ENCODE peak calls at places on chromosomes 1 and 21, in six cellular contexts. One of them, this sample, is unnamed.
A peak's percentile ranks its signal among the peaks of the same experiment; 100 is the strongest.

GRCh38 chr1:15282810-15283474 is 35.9 kb downstream of the FHAD1 start:
- DNase-seq in Calu3: no peak
- DNase-seq in mucosa of gallbladder: no peak
- DNase-seq in NCI-H226: no peak
- DNase-seq in T-cell: no peak
- DNase-seq in effector CD8-positive, alpha-beta T cell: no peak
- DNase-seq in this sample: peak; percentile 59

GRCh38 chr1:30877205-30877912 is 31.2 kb downstream of the SDC3 start:
- DNase-seq in Calu3: no peak
- DNase-seq in effector CD8-positive, alpha-beta T cell: no peak
- DNase-seq in NCI-H226: no peak
- DNase-seq in mucosa of gallbladder: peak; percentile 77
- DNase-seq in T-cell: no peak
- DNase-seq in this sample: peak; percentile 42

GRCh38 chr1:232937741-232938375 is 12.6 kb upstream of the NTPCR start:
- DNase-seq in effector CD8-positive, alpha-beta T cell: no peak
- DNase-seq in NCI-H226: peak; percentile 4
- DNase-seq in T-cell: no peak
- DNase-seq in mucosa of gallbladder: no peak
- DNase-seq in Calu3: no peak
- DNase-seq in this sample: no peak

GRCh38 chr1:66335125-66335524 is 198.8 kb upstream of the SGIP1 start:
- DNase-seq in Calu3: no peak
- DNase-seq in NCI-H226: no peak
- DNase-seq in mucosa of gallbladder: no peak
- DNase-seq in T-cell: no peak
- DNase-seq in effector CD8-positive, alpha-beta T cell: no peak
- DNase-seq in this sample: no peak

GRCh38 chr1:247360991-247361721 is 29.5 kb upstream of the ZNF496 start:
- DNase-seq in NCI-H226: no peak
- DNase-seq in effector CD8-positive, alpha-beta T cell: no peak
- DNase-seq in Calu3: no peak
- DNase-seq in mucosa of gallbladder: peak; percentile 41
- DNase-seq in T-cell: no peak
- DNase-seq in this sample: no peak

GRCh38 chr1:8241417-8242014 is 76.4 kb upstream of the SLC45A1 start:
- DNase-seq in T-cell: no peak
- DNase-seq in NCI-H226: no peak
- DNase-seq in effector CD8-positive, alpha-beta T cell: no peak
- DNase-seq in mucosa of gallbladder: peak; percentile 75
- DNase-seq in Calu3: no peak
- DNase-seq in this sample: no peak

GRCh38 chr1:226871636-226872327 is 1.4 kb downstream of the PSEN2 start:
- DNase-seq in effector CD8-positive, alpha-beta T cell: no peak
- DNase-seq in NCI-H226: no peak
- DNase-seq in T-cell: no peak
- DNase-seq in mucosa of gallbladder: peak; percentile 9
- DNase-seq in Calu3: no peak
- DNase-seq in this sample: no peak

GRCh38 chr1:151993734-151994496 is at the start of gene S100A10:
- DNase-seq in Calu3: peak; percentile 91
- DNase-seq in NCI-H226: peak; percentile 86
- DNase-seq in effector CD8-positive, alpha-beta T cell: peak; percentile 56
- DNase-seq in mucosa of gallbladder: peak; percentile 65
- DNase-seq in T-cell: peak; percentile 78
- DNase-seq in this sample: peak; percentile 73

GRCh38 chr1:94983343-94983742 is 56.4 kb upstream of the CNN3 start:
- DNase-seq in T-cell: no peak
- DNase-seq in NCI-H226: peak; percentile 56
- DNase-seq in mucosa of gallbladder: peak; percentile 45
- DNase-seq in effector CD8-positive, alpha-beta T cell: no peak
- DNase-seq in Calu3: no peak
- DNase-seq in this sample: peak; percentile 49

GRCh38 chr1:54887665-54888071 is 673 bp upstream of the DHCR24 start:
- DNase-seq in T-cell: no peak
- DNase-seq in effector CD8-positive, alpha-beta T cell: no peak
- DNase-seq in Calu3: peak; percentile 17
- DNase-seq in mucosa of gallbladder: peak; percentile 18
- DNase-seq in NCI-H226: peak; percentile 43
- DNase-seq in this sample: no peak

GRCh38 chr1:208834346-208835081 is 590.3 kb upstream of the PLXNA2 start:
- DNase-seq in mucosa of gallbladder: no peak
- DNase-seq in NCI-H226: no peak
- DNase-seq in T-cell: no peak
- DNase-seq in Calu3: no peak
- DNase-seq in effector CD8-positive, alpha-beta T cell: no peak
- DNase-seq in this sample: no peak

GRCh38 chr1:82343381-82343780 is 542.6 kb downstream of the ADGRL2 start:
- DNase-seq in T-cell: no peak
- DNase-seq in NCI-H226: no peak
- DNase-seq in effector CD8-positive, alpha-beta T cell: no peak
- DNase-seq in Calu3: no peak
- DNase-seq in mucosa of gallbladder: no peak
- DNase-seq in this sample: no peak

GRCh38 chr1:17920881-17921635 is 165.9 kb downstream of the ACTL8 start:
- DNase-seq in T-cell: no peak
- DNase-seq in effector CD8-positive, alpha-beta T cell: no peak
- DNase-seq in mucosa of gallbladder: no peak
- DNase-seq in NCI-H226: no peak
- DNase-seq in Calu3: no peak
- DNase-seq in this sample: no peak

GRCh38 chr1:25695991-25696330 is 79.4 kb downstream of the MAN1C1 start:
- DNase-seq in T-cell: no peak
- DNase-seq in Calu3: no peak
- DNase-seq in NCI-H226: peak; percentile 87
- DNase-seq in mucosa of gallbladder: no peak
- DNase-seq in effector CD8-positive, alpha-beta T cell: no peak
- DNase-seq in this sample: peak; percentile 77

GRCh38 chr1:205967555-205968335 is 24.5 kb upstream of the SLC26A9 start:
- DNase-seq in mucosa of gallbladder: no peak
- DNase-seq in Calu3: no peak
- DNase-seq in NCI-H226: no peak
- DNase-seq in effector CD8-positive, alpha-beta T cell: no peak
- DNase-seq in T-cell: no peak
- DNase-seq in this sample: no peak

GRCh38 chr1:175976865-175977642 is 230.0 kb downstream of the COP1 start:
- DNase-seq in effector CD8-positive, alpha-beta T cell: no peak
- DNase-seq in Calu3: no peak
- DNase-seq in mucosa of gallbladder: no peak
- DNase-seq in NCI-H226: no peak
- DNase-seq in T-cell: no peak
- DNase-seq in this sample: no peak

GRCh38 chr1:42168798-42169197 is 4.3 kb upstream of the GUCA2A start:
- DNase-seq in Calu3: no peak
- DNase-seq in T-cell: no peak
- DNase-seq in mucosa of gallbladder: no peak
- DNase-seq in NCI-H226: no peak
- DNase-seq in effector CD8-positive, alpha-beta T cell: no peak
- DNase-seq in this sample: no peak

GRCh38 chr1:42925132-42925769 is 33.4 kb downstream of the SLC2A1 start:
- DNase-seq in NCI-H226: no peak
- DNase-seq in Calu3: no peak
- DNase-seq in mucosa of gallbladder: no peak
- DNase-seq in T-cell: no peak
- DNase-seq in effector CD8-positive, alpha-beta T cell: no peak
- DNase-seq in this sample: peak; percentile 61

GRCh38 chr1:69638673-69639072 is 71.0 kb downstream of the LRRC7 start:
- DNase-seq in effector CD8-positive, alpha-beta T cell: no peak
- DNase-seq in Calu3: no peak
- DNase-seq in NCI-H226: no peak
- DNase-seq in mucosa of gallbladder: no peak
- DNase-seq in T-cell: no peak
- DNase-seq in this sample: no peak

GRCh38 chr21:37230632-37231246 is 36.4 kb downstream of the VPS26C start:
- DNase-seq in Calu3: no peak
- DNase-seq in T-cell: no peak
- DNase-seq in mucosa of gallbladder: peak; percentile 24
- DNase-seq in NCI-H226: no peak
- DNase-seq in effector CD8-positive, alpha-beta T cell: no peak
- DNase-seq in this sample: no peak

GRCh38 chr1:202281316-202282016 is 60.3 kb downstream of the UBE2T start:
- DNase-seq in Calu3: no peak
- DNase-seq in mucosa of gallbladder: no peak
- DNase-seq in T-cell: no peak
- DNase-seq in NCI-H226: peak; percentile 74
- DNase-seq in effector CD8-positive, alpha-beta T cell: no peak
- DNase-seq in this sample: no peak

GRCh38 chr1:176843352-176844297 is 320.9 kb downstream of the ASTN1 start:
- DNase-seq in effector CD8-positive, alpha-beta T cell: no peak
- DNase-seq in mucosa of gallbladder: peak; percentile 12
- DNase-seq in Calu3: peak; percentile 32
- DNase-seq in NCI-H226: no peak
- DNase-seq in T-cell: no peak
- DNase-seq in this sample: no peak

GRCh38 chr1:56170784-56171320 is 408.5 kb downstream of the PLPP3 start:
- DNase-seq in Calu3: no peak
- DNase-seq in effector CD8-positive, alpha-beta T cell: no peak
- DNase-seq in NCI-H226: no peak
- DNase-seq in T-cell: no peak
- DNase-seq in mucosa of gallbladder: no peak
- DNase-seq in this sample: no peak

GRCh38 chr1:222821239-222821638 is 6.4 kb downstream of the DISP1 start:
- DNase-seq in Calu3: no peak
- DNase-seq in mucosa of gallbladder: no peak
- DNase-seq in NCI-H226: no peak
- DNase-seq in T-cell: no peak
- DNase-seq in effector CD8-positive, alpha-beta T cell: no peak
- DNase-seq in this sample: peak; percentile 62

GRCh38 chr1:161046574-161047167 is 894 bp upstream of the USF1 start:
- DNase-seq in T-cell: no peak
- DNase-seq in NCI-H226: no peak
- DNase-seq in mucosa of gallbladder: no peak
- DNase-seq in Calu3: no peak
- DNase-seq in effector CD8-positive, alpha-beta T cell: no peak
- DNase-seq in this sample: no peak

GRCh38 chr1:114083186-114083585 is 70.5 kb downstream of the SYT6 start:
- DNase-seq in T-cell: no peak
- DNase-seq in effector CD8-positive, alpha-beta T cell: no peak
- DNase-seq in Calu3: no peak
- DNase-seq in mucosa of gallbladder: no peak
- DNase-seq in NCI-H226: no peak
- DNase-seq in this sample: peak; percentile 77

GRCh38 chr21:15826147-15826780 is 96.5 kb downstream of the USP25 start:
- DNase-seq in mucosa of gallbladder: peak; percentile 39
- DNase-seq in Calu3: peak; percentile 23
- DNase-seq in T-cell: no peak
- DNase-seq in effector CD8-positive, alpha-beta T cell: no peak
- DNase-seq in NCI-H226: peak; percentile 35
- DNase-seq in this sample: peak; percentile 62

GRCh38 chr21:45539796-45540600 is 2.2 kb downstream of the SLC19A1 start:
- DNase-seq in effector CD8-positive, alpha-beta T cell: no peak
- DNase-seq in mucosa of gallbladder: no peak
- DNase-seq in NCI-H226: no peak
- DNase-seq in T-cell: no peak
- DNase-seq in Calu3: no peak
- DNase-seq in this sample: no peak

GRCh38 chr21:28781602-28782274 is 210.9 kb downstream of the LTN1 start:
- DNase-seq in Calu3: no peak
- DNase-seq in NCI-H226: peak; percentile 16
- DNase-seq in mucosa of gallbladder: no peak
- DNase-seq in T-cell: no peak
- DNase-seq in effector CD8-positive, alpha-beta T cell: no peak
- DNase-seq in this sample: peak; percentile 22

GRCh38 chr1:14656384-14656937 is 58.0 kb downstream of the KAZN start:
- DNase-seq in mucosa of gallbladder: no peak
- DNase-seq in T-cell: no peak
- DNase-seq in Calu3: no peak
- DNase-seq in NCI-H226: no peak
- DNase-seq in effector CD8-positive, alpha-beta T cell: no peak
- DNase-seq in this sample: no peak

GRCh38 chr21:43341349-43342163 is 85.4 kb downstream of the SIK1 start:
- DNase-seq in effector CD8-positive, alpha-beta T cell: no peak
- DNase-seq in mucosa of gallbladder: no peak
- DNase-seq in Calu3: no peak
- DNase-seq in NCI-H226: no peak
- DNase-seq in T-cell: no peak
- DNase-seq in this sample: no peak

This sample was measured in foreskin keratinocyte.